ENCODE peak calls at places on chromosomes 7 and 10, in five cellular contexts. One of them, this sample, is unnamed.
A peak's percentile ranks its signal among the peaks of the same experiment; 100 is the strongest.

GRCh38 chr10:118725784-118726507 is 28.8 kb downstream of the CACUL1 start:
- DNase-seq in ovary: no peak
- DNase-seq in sigmoid colon: no peak
- DNase-seq in K562: no peak
- DNase-seq in A549: no peak
- DNase-seq in this sample: no peak

GRCh38 chr7:16916111-16916639 is 34.4 kb upstream of the AGR3 start:
- DNase-seq in ovary: no peak
- DNase-seq in A549: no peak
- DNase-seq in sigmoid colon: no peak
- DNase-seq in K562: peak; percentile 18
- DNase-seq in this sample: no peak

GRCh38 chr10:16646474-16647059 is 124.9 kb upstream of the C1QL3 start:
- DNase-seq in sigmoid colon: no peak
- DNase-seq in ovary: no peak
- DNase-seq in A549: no peak
- DNase-seq in K562: no peak
- DNase-seq in this sample: no peak

GRCh38 chr10:58014436-58014835 is 253.3 kb downstream of the IPMK start:
- DNase-seq in sigmoid colon: no peak
- DNase-seq in ovary: no peak
- DNase-seq in A549: no peak
- DNase-seq in K562: no peak
- DNase-seq in this sample: no peak

GRCh38 chr7:148912758-148913541 is 28.9 kb upstream of the EZH2 start:
- DNase-seq in A549: no peak
- DNase-seq in K562: no peak
- DNase-seq in ovary: no peak
- DNase-seq in sigmoid colon: no peak
- DNase-seq in this sample: no peak

GRCh38 chr7:8356071-8356470 is 77.3 kb upstream of the NXPH1 start:
- DNase-seq in sigmoid colon: no peak
- DNase-seq in K562: no peak
- DNase-seq in A549: no peak
- DNase-seq in ovary: no peak
- DNase-seq in this sample: no peak

GRCh38 chr10:69223028-69223342 is 2.9 kb downstream of the HKDC1 start:
- DNase-seq in K562: no peak
- DNase-seq in A549: no peak
- DNase-seq in sigmoid colon: no peak
- DNase-seq in ovary: no peak
- DNase-seq in this sample: no peak

GRCh38 chr10:125795111-125795510 is 19.5 kb upstream of the MMP21 start:
- DNase-seq in A549: no peak
- DNase-seq in ovary: no peak
- DNase-seq in K562: no peak
- DNase-seq in sigmoid colon: no peak
- DNase-seq in this sample: no peak

GRCh38 chr7:18201349-18201748 is 173.7 kb upstream of the PRPS1L1 start:
- DNase-seq in K562: peak; percentile 11
- DNase-seq in A549: no peak
- DNase-seq in ovary: no peak
- DNase-seq in sigmoid colon: no peak
- DNase-seq in this sample: no peak

GRCh38 chr7:28958235-28958945 is at the start of gene TRIL:
- DNase-seq in K562: no peak
- DNase-seq in ovary: peak; percentile 87
- DNase-seq in A549: no peak
- DNase-seq in sigmoid colon: peak; percentile 92
- DNase-seq in this sample: peak; percentile 63

GRCh38 chr10:20552382-20552781 is 344.7 kb downstream of the NEBL start:
- DNase-seq in ovary: no peak
- DNase-seq in K562: no peak
- DNase-seq in A549: no peak
- DNase-seq in sigmoid colon: no peak
- DNase-seq in this sample: no peak

GRCh38 chr10:53997953-53998352 is 803.1 kb downstream of the PCDH15 start:
- DNase-seq in ovary: no peak
- DNase-seq in K562: no peak
- DNase-seq in A549: no peak
- DNase-seq in sigmoid colon: no peak
- DNase-seq in this sample: no peak

GRCh38 chr7:101804087-101804631 is 13.3 kb upstream of the CUX1 start:
- DNase-seq in K562: no peak
- DNase-seq in A549: no peak
- DNase-seq in sigmoid colon: no peak
- DNase-seq in ovary: no peak
- DNase-seq in this sample: no peak

GRCh38 chr7:134512271-134512670 is 15.1 kb upstream of the AKR1B10 start:
- DNase-seq in sigmoid colon: no peak
- DNase-seq in ovary: no peak
- DNase-seq in K562: no peak
- DNase-seq in A549: no peak
- DNase-seq in this sample: no peak

GRCh38 chr7:141460781-141461715 is 90.2 kb upstream of the AGK start:
- DNase-seq in sigmoid colon: no peak
- DNase-seq in ovary: no peak
- DNase-seq in A549: no peak
- DNase-seq in K562: peak; percentile 9
- DNase-seq in this sample: no peak

GRCh38 chr7:128713794-128714193 is 25.4 kb upstream of the CALU start:
- DNase-seq in sigmoid colon: no peak
- DNase-seq in K562: no peak
- DNase-seq in A549: no peak
- DNase-seq in ovary: no peak
- DNase-seq in this sample: no peak

GRCh38 chr7:104123786-104124185 is 84.0 kb downstream of the ORC5 start:
- DNase-seq in sigmoid colon: no peak
- DNase-seq in K562: peak; percentile 11
- DNase-seq in ovary: no peak
- DNase-seq in A549: no peak
- DNase-seq in this sample: no peak

GRCh38 chr10:23376175-23376787 is 31.7 kb upstream of the C10orf67 start:
- DNase-seq in K562: no peak
- DNase-seq in ovary: no peak
- DNase-seq in sigmoid colon: no peak
- DNase-seq in A549: no peak
- DNase-seq in this sample: no peak

DNA sequence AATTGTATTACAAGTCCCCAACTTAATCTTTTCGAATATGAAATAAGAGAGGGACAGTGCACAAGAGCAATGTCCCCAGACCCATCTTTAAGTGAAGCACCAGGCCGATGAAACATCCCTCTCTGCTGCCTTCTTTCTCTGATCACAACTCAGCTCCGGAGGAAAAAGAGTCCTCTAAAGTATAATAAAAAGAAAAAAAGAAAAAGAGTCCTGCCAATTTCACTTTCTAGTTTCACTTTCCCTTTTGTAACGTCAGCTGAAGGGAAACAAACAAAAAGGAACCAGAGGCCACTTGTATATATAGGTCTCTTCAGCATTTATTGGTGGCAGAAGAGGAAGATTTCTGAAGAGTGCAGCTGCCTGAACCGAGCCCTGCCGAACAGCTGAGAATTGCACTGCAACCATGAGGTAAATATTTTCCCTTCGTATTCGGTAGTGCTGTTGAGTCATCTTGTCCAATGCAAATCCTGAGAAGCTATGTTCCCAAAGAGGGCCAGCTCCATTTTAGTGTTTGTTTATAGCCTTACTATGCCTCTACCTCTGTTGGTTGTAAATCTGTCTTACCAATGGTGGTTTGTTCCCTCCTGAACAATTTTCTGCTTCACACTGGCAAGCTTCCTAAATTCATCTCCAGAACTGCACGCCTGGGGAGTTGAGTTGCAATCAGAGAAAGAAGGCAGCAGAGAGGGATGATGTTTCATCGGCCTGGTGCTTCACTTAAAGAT is at the start of gene IFIT2:
- DNase-seq in K562: peak; percentile 21
- DNase-seq in sigmoid colon: no peak
- DNase-seq in A549: peak; percentile 47
- DNase-seq in ovary: no peak
- DNase-seq in this sample: peak; percentile 47
- TF ChIP-seq EP300 in K562: no peak
- TF ChIP-seq EP300 in sigmoid colon: no peak
- TF ChIP-seq EP300 in A549: no peak
- TF ChIP-seq EP300 in ovary: no peak
- TF ChIP-seq EP300 in this sample: no peak

GRCh38 chr7:50531928-50532327 is 33.3 kb downstream of the DDC start:
- DNase-seq in sigmoid colon: no peak
- DNase-seq in A549: no peak
- DNase-seq in K562: no peak
- DNase-seq in ovary: no peak
- DNase-seq in this sample: no peak
- TF ChIP-seq EP300 in sigmoid colon: no peak
- TF ChIP-seq EP300 in A549: no peak
- TF ChIP-seq EP300 in K562: no peak
- TF ChIP-seq EP300 in ovary: no peak
- TF ChIP-seq EP300 in this sample: no peak

DNA sequence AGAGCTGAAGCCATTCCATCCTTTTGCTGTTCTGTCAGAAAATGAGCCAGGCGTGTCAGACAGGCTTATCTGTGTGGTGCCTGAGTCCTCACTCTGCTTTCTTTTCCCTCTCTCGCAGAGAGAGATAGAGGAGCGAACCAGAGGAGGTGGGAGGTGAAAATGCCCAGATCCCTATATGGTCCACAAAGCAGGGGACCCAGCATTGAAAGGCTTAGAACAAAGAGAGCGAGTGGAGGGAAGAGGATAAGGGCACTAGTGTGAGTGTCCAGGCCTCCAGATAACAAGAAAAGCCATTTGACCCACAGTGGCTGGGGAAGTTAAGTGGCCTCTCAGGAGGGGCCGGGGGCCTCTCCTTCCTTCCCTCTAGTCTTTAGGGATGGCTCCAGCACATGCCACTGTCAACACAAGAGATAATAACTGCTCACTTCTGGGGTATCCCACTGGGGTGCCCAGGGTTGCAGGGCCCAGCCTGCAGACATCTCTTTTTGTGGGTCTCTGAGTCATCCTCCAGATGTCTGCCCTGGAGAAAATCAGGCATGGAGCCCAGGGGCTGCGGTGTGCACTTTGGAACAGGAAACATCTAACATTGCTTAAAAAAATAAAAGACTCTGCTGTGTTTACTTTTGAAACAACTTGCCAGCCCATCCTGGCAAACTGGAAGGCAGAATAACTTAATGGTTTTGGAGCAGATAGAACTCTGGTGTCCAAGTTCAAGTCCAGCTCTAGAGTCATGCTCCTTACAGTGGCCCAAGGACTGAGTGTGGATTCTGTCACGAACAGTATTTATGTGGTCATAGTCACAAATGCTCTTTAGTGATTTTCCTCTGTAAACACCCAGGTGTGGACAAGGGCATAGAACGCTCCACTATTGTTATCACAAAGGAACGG is 189.5 kb downstream of the CXCL12 start:
- DNase-seq in K562: no peak
- DNase-seq in ovary: peak; percentile 65
- DNase-seq in sigmoid colon: peak; percentile 83
- DNase-seq in A549: peak; percentile 28
- DNase-seq in this sample: peak; percentile 47
- TF ChIP-seq EP300 in K562: no peak
- TF ChIP-seq EP300 in ovary: no peak
- TF ChIP-seq EP300 in sigmoid colon: no peak
- TF ChIP-seq EP300 in A549: no peak
- TF ChIP-seq EP300 in this sample: no peak

GRCh38 chr10:89452193-89452592 is 37.8 kb downstream of the IFIT5 start:
- DNase-seq in A549: no peak
- DNase-seq in ovary: no peak
- DNase-seq in K562: no peak
- DNase-seq in sigmoid colon: no peak
- DNase-seq in this sample: no peak
- TF ChIP-seq EP300 in A549: no peak
- TF ChIP-seq EP300 in ovary: no peak
- TF ChIP-seq EP300 in K562: no peak
- TF ChIP-seq EP300 in sigmoid colon: no peak
- TF ChIP-seq EP300 in this sample: no peak

GRCh38 chr10:129648866-129649265 is 181.8 kb downstream of the MGMT start:
- DNase-seq in ovary: no peak
- DNase-seq in A549: no peak
- DNase-seq in K562: no peak
- DNase-seq in sigmoid colon: no peak
- DNase-seq in this sample: no peak

GRCh38 chr10:129645487-129645886 is 178.4 kb downstream of the MGMT start:
- DNase-seq in sigmoid colon: no peak
- DNase-seq in A549: no peak
- DNase-seq in ovary: no peak
- DNase-seq in K562: no peak
- DNase-seq in this sample: no peak

GRCh38 chr10:129643266-129643665 is 176.2 kb downstream of the MGMT start:
- DNase-seq in sigmoid colon: no peak
- DNase-seq in K562: no peak
- DNase-seq in A549: no peak
- DNase-seq in ovary: no peak
- DNase-seq in this sample: no peak

GRCh38 chr10:129647563-129647962 is 180.5 kb downstream of the MGMT start:
- DNase-seq in A549: no peak
- DNase-seq in K562: no peak
- DNase-seq in sigmoid colon: no peak
- DNase-seq in ovary: no peak
- DNase-seq in this sample: no peak

DNA sequence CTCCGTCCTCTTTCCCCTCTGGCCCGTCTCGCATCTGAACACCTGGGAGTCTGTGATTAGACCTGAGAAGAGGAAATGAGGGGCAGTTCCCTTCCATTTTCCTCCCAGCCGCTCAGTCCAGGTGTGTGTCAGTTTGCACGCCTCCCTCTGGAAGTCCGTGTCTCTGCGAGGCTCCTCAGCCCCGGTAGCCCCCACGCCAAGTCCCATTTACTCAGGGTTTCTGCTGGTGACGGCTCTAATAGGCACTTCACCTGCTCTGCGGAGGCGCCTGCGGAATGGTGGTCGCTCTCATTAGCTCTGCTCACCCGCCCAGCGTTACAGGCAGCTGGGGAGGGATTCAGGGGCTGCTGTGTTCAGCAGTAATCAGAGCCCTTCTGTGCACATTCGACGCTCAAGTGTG is 179.9 kb downstream of the MGMT start:
- DNase-seq in K562: no peak
- DNase-seq in A549: no peak
- DNase-seq in sigmoid colon: no peak
- DNase-seq in ovary: no peak
- DNase-seq in this sample: no peak
- TF ChIP-seq EP300 in K562: no peak
- TF ChIP-seq EP300 in A549: no peak
- TF ChIP-seq EP300 in sigmoid colon: no peak
- TF ChIP-seq EP300 in ovary: no peak
- TF ChIP-seq EP300 in this sample: no peak